ENCODE peak calls at places on chromosome 6, in ten cellular contexts. H is COLO829, Y is neural progenitor cell, K is pancreas, B is T-helper 1 cell, N is SK-N-SH, G is RWPE1, U is cortex of kidney, C is NCI-H2081, E is T-helper 2 cell. I is an unnamed sample.

GRCh38 chr6:10720229-10720959 is 2.5 kb upstream of the TMEM14C start:
- DNase-seq in G (peak), H (no peak), U (no peak), Y (no peak), B (peak), K (peak), E (peak), C (peak), N (peak), I (no peak)

GRCh38 chr6:105764318-105764717 is 321.8 kb upstream of the PRDM1 start:
- DNase-seq in C (no peak), G (no peak), E (no peak), B (no peak), K (no peak), H (no peak), Y (no peak), U (no peak), N (no peak), I (no peak)

GRCh38 chr6:34671362-34671761 is 25.2 kb downstream of the ILRUN start:
- DNase-seq in U (no peak), E (no peak), B (no peak), N (no peak), Y (no peak), H (no peak), G (no peak), C (no peak), K (no peak), I (no peak)

GRCh38 chr6:52426667-52427066 is 6.5 kb downstream of the EFHC1 start:
- DNase-seq in Y (no peak), U (no peak), N (no peak), B (no peak), C (no peak), H (no peak), E (no peak), K (no peak), G (no peak), I (no peak)

GRCh38 chr6:42140756-42141602 is 1.4 kb downstream of the C6orf132 start:
- DNase-seq in E (no peak), C (no peak), U (no peak), B (no peak), G (peak), Y (no peak), N (peak), H (no peak), K (no peak), I (no peak)

GRCh38 chr6:1789092-1789491 is 179.4 kb downstream of the FOXC1 start:
- DNase-seq in H (no peak), G (no peak), N (no peak), B (no peak), C (no peak), Y (no peak), E (no peak), U (no peak), K (no peak), I (no peak)

GRCh38 chr6:137848672-137849071 is 18.4 kb upstream of the TNFAIP3 start:
- DNase-seq in C (no peak), K (no peak), Y (no peak), E (no peak), B (no peak), G (no peak), N (no peak), H (no peak), U (no peak), I (no peak)

GRCh38 chr6:34181903-34182302 is 36.0 kb upstream of the GRM4 start:
- DNase-seq in U (no peak), K (no peak), E (no peak), B (no peak), C (no peak), N (no peak), Y (no peak), G (no peak), H (no peak), I (no peak)

I was measured in esophagus muscularis mucosa.